ENCODE peak calls at places on chromosomes 12 and 14, in five cellular contexts. H is spleen, W is ovary, Q is mucosa of descending colon, A is DND-41. X is an unnamed sample.

GRCh38 chr14:52355016-52355430 is 40.9 kb downstream of the PTGER2 start:
- DNase-seq in H (no peak), W (no peak), Q (no peak), A (peak; percentile 37), X (no peak)

GRCh38 chr12:12008931-12009611 is 61.7 kb upstream of the BCL2L14 start:
- DNase-seq in H (no peak), W (no peak), Q (no peak), A (peak; percentile 60), X (peak; percentile 100)

GRCh38 chr14:31319701-31320100 is 100.6 kb downstream of the HEATR5A start:
- DNase-seq in H (no peak), W (no peak), Q (no peak), A (no peak), X (no peak)

GRCh38 chr12:68641138-68641537 is 30.4 kb downstream of the RAP1B start:
- DNase-seq in H (no peak), W (no peak), Q (peak; percentile 23), A (no peak), X (no peak)

GRCh38 chr12:117502633-117503032 is 141.2 kb upstream of the NOS1 start:
- DNase-seq in H (no peak), W (no peak), Q (no peak), A (no peak), X (no peak)

GRCh38 chr14:33647385-33647786 is 303.5 kb downstream of the EGLN3 start:
- DNase-seq in H (no peak), W (no peak), Q (no peak), A (no peak), X (no peak)

GRCh38 chr14:36988568-36988967 is 183.8 kb downstream of the SLC25A21 start:
- DNase-seq in H (no peak), W (no peak), Q (no peak), A (no peak), X (no peak)

GRCh38 chr14:59254146-59254910 is 65.9 kb downstream of the DAAM1 start:
- DNase-seq in H (no peak), W (peak; percentile 70), Q (peak; percentile 77), A (no peak), X (no peak)

GRCh38 chr12:124426594-124427550 is 132.0 kb downstream of the RFLNA start:
- DNase-seq in H (no peak), W (no peak), Q (peak; percentile 27), A (no peak), X (no peak)

GRCh38 chr14:65850429-65851145 is 438.1 kb downstream of the FUT8 start:
- DNase-seq in H (no peak), W (no peak), Q (peak; percentile 20), A (peak; percentile 95), X (no peak)

GRCh38 chr12:17609152-17609551 is 480.8 kb downstream of the RERGL start:
- DNase-seq in H (no peak), W (no peak), Q (no peak), A (no peak), X (no peak)

GRCh38 chr12:126389215-126389841 is 1324.1 kb downstream of the AACS start:
- DNase-seq in H (no peak), W (no peak), Q (peak; percentile 14), A (no peak), X (no peak)

GRCh38 chr12:66087365-66087943 is 43.1 kb downstream of the LLPH start:
- DNase-seq in H (no peak), W (peak; percentile 77), Q (peak; percentile 86), A (peak; percentile 57), X (peak; percentile 49)

GRCh38 chr14:49931523-49931922 is 38.6 kb downstream of the ARF6 start:
- DNase-seq in H (no peak), W (no peak), Q (no peak), A (no peak), X (peak; percentile 23)

GRCh38 chr12:81021131-81021530 is 56.7 kb upstream of the ACSS3 start:
- DNase-seq in H (no peak), W (no peak), Q (no peak), A (no peak), X (no peak)

GRCh38 chr14:95256011-95256775 is 63.5 kb downstream of the CLMN start:
- DNase-seq in H (no peak), W (no peak), Q (no peak), A (no peak), X (no peak)

GRCh38 chr12:133222211-133222610 is 13.5 kb downstream of the ANHX start:
- DNase-seq in H (no peak), W (no peak), Q (no peak), A (no peak), X (no peak)

GRCh38 chr12:133220521-133220920 is 15.2 kb downstream of the ANHX start:
- DNase-seq in H (no peak), W (no peak), Q (no peak), A (no peak), X (no peak)

GRCh38 chr12:133221241-133221640 is 14.4 kb downstream of the ANHX start:
- DNase-seq in H (no peak), W (no peak), Q (no peak), A (no peak), X (no peak)

GRCh38 chr12:133215724-133216123 is 20.0 kb downstream of the ANHX start:
- DNase-seq in H (no peak), W (no peak), Q (no peak), A (no peak), X (no peak)

DNA sequence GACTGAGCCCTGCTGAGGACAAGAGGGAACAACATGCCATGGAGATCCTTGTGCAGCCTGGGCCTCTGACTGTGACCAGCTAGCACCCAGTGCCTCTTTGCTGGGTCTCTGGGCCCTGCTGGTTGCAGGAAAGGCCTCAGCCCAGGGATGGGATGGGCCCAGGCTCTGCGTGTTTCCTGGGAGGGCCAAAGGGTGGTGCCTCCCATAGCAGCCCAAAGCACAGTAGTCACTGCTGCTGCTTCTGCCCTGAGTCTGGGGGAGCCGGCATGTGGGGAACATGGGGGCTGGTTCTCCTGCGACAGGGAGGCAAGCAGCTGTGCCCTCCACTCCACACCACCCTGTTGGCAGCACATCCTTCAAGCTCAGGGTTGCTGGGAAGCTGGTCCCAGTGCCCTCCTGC is 18.5 kb downstream of the ANHX start:
- DNase-seq in H (no peak), W (no peak), Q (no peak), A (no peak), X (no peak)
- H3K9me3 ChIP-seq in H (peaks cover 100% of the 10 kb centered on the region), W (peaks cover 16% of the 10 kb centered on the region), Q (peaks cover 95% of the 10 kb centered on the region), A (peaks cover 73% of the 10 kb centered on the region), X (peaks cover 55% of the 10 kb centered on the region)

DNA sequence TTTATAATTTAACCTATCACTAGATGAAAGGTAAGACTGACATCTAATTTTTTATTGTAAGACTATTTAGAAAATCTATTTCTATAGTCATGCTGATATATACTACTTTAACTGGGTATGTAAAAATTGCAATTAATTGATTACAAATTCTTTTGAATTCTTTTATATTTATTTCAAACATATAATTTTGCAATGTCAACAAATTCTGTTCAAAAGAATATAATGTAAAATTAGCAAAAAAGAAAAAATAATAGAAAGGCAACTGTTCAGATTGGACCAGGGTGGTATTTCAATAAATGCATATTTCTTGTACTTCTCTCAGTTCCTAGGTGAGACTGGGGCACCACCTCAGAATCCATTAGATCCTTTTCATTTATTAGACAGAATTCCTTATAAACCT is 1053.5 kb upstream of the FBXO33 start:
- DNase-seq in H (no peak), W (no peak), Q (no peak), A (no peak), X (no peak)
- H3K9me3 ChIP-seq in H (no peaks in the 10 kb centered on the region), W (no peaks in the 10 kb centered on the region), Q (peaks cover 23% of the 10 kb centered on the region), A (no peaks in the 10 kb centered on the region), X (no peaks in the 10 kb centered on the region)

GRCh38 chr14:105853907-105854599 is 327.7 kb downstream of the TMEM121 start:
- DNase-seq in H (peak; percentile 77), W (peak; percentile 25), Q (no peak), A (peak; percentile 1), X (no peak)

GRCh38 chr14:105853089-105853906 is 326.9 kb downstream of the TMEM121 start:
- DNase-seq in H (peak; percentile 81), W (peak; percentile 17), Q (no peak), A (peak; percentile 2), X (no peak)

GRCh38 chr14:105855893-105856675 is 329.7 kb downstream of the TMEM121 start:
- DNase-seq in H (peak; percentile 80), W (peak; percentile 19), Q (no peak), A (peak; percentile 1), X (no peak)

GRCh38 chr14:105855246-105855892 is 329.0 kb downstream of the TMEM121 start:
- DNase-seq in H (peak; percentile 79), W (peak; percentile 16), Q (no peak), A (peak; percentile 2), X (no peak)

DNA sequence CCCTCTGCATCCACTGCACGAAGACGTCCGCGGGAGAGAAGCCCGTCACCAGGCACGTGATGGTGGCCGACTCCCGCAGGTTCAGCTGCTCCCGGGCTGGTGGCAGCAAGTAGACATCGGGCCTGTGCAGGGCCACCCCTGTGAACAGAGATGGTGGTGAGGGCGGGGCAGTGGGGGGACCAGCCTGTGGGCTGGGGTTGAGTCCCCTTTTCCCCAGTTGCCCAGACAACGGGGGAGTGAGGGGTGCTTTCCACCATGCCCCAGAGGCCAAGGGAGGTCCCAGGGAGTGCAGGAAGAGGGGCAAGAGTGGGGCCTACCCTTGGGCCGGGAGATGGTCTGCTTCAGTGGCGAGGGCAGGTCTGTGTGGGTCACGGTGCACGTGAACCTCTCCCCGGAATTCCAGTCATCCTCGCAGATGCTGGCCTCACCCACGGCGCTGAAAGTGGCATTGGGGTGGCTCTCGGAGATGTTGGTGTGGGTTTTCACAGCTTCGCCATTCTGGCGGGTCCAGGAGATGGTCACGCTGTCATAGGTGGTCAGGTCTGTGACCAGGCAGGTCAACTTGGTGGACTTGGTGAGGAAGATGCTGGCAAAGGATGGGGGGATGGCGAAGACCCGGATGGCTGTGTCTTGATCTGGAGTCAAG is 328.3 kb downstream of the TMEM121 start:
- DNase-seq in H (peak; percentile 75), W (peak; percentile 10), Q (no peak), A (peak; percentile 2), X (no peak)
- H3K9me3 ChIP-seq in H (no peaks in the 10 kb centered on the region), W (peaks cover 7% of the 10 kb centered on the region), Q (no peaks in the 10 kb centered on the region), A (no peaks in the 10 kb centered on the region), X (peaks cover 4% of the 10 kb centered on the region)

GRCh38 chr12:94663702-94664101 is 13.3 kb upstream of the TMCC3 start:
- DNase-seq in H (no peak), W (no peak), Q (no peak), A (no peak), X (no peak)

GRCh38 chr12:94660436-94660835 is 10.1 kb upstream of the TMCC3 start:
- DNase-seq in H (no peak), W (no peak), Q (no peak), A (no peak), X (no peak)

GRCh38 chr12:94656556-94656955 is 6.2 kb upstream of the TMCC3 start:
- DNase-seq in H (no peak), W (no peak), Q (no peak), A (no peak), X (no peak)

GRCh38 chr12:94663077-94663476 is 12.7 kb upstream of the TMCC3 start:
- DNase-seq in H (no peak), W (no peak), Q (no peak), A (no peak), X (no peak)

DNA sequence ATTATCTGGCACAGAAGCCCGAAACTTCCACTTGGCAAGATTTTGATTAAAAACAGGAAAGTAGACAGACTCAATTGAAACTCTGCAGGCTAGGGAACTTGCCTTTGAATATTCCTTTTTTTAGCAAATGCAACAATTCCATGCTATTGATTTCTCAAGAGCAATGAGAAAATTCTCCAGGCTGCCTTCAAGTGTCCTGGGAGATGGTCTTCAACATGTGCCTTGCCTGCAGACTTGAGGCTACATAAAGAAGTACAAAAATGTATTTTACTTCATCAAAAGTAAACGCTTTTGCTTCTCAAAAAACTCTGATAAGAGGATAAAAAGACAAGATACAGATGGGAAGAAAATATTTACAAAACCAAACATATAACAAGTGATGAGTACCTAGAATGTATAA is 9.2 kb upstream of the TMCC3 start:
- DNase-seq in H (no peak), W (no peak), Q (no peak), A (no peak), X (no peak)
- H3K9me3 ChIP-seq in H (no peaks in the 10 kb centered on the region), W (no peaks in the 10 kb centered on the region), Q (no peaks in the 10 kb centered on the region), A (no peaks in the 10 kb centered on the region), X (no peaks in the 10 kb centered on the region)